ENCODE peak calls at places on chromosomes 6 and 20, in nine cellular contexts. G is aorta; Q is upper lobe of left lung; T is A549; Z is CD8-positive, alpha-beta T cell; J is cardiac muscle cell; H is tibial nerve; D is OCI-LY7; A is endothelial cell of umbilical vein. V is an unnamed sample.

GRCh38 chr20:62696431-62696957 is 12.1 kb upstream of the NTSR1 start:
- DNase-seq in D (no peak), G (no peak), A (no peak), Z (no peak), T (no peak), H (no peak), Q (no peak), J (no peak), V (no peak)

GRCh38 chr6:16163535-16164300 is 34.8 kb downstream of the MYLIP start:
- DNase-seq in H (no peak), G (no peak), Q (no peak), J (no peak), T (no peak), D (no peak), A (peak; percentile 41), Z (no peak), V (no peak)

GRCh38 chr6:149482542-149483261 is 2.1 kb downstream of the ZC3H12D start:
- DNase-seq in J (no peak), G (no peak), H (no peak), Q (no peak), Z (no peak), T (no peak), A (no peak), D (peak; percentile 69), V (no peak)

GRCh38 chr6:112183271-112183671 is 71.1 kb downstream of the LAMA4 start:
- DNase-seq in A (peak; percentile 80), G (no peak), Q (no peak), J (no peak), T (no peak), D (no peak), H (no peak), Z (no peak), V (no peak)

GRCh38 chr6:42101186-42101657 is 41.2 kb downstream of the C6orf132 start:
- DNase-seq in H (no peak), G (no peak), Q (peak; percentile 64), Z (no peak), T (no peak), A (no peak), J (no peak), D (no peak), V (no peak)

GRCh38 chr20:41138527-41139226 is 1.3 kb downstream of the PLCG1 start:
- DNase-seq in D (peak; percentile 30), A (peak; percentile 52), Z (no peak), G (no peak), T (no peak), J (peak; percentile 31), H (no peak), Q (no peak), V (no peak)

GRCh38 chr6:164741938-164742451 is 567.4 kb downstream of the C6orf118 start:
- DNase-seq in G (no peak), D (no peak), J (no peak), T (no peak), H (no peak), Z (no peak), Q (no peak), A (no peak), V (no peak)

GRCh38 chr6:75230484-75231325 is 12.9 kb downstream of the COX7A2 start:
- DNase-seq in Q (no peak), H (no peak), T (peak; percentile 52), Z (no peak), D (no peak), A (peak; percentile 70), G (no peak), J (peak; percentile 61), V (no peak)

GRCh38 chr6:28443112-28443773 is at the start of gene ZSCAN23:
- DNase-seq in Z (peak; percentile 69), Q (peak; percentile 73), D (no peak), G (peak; percentile 79), T (no peak), H (peak; percentile 14), J (peak; percentile 86), A (peak; percentile 76), V (no peak)

GRCh38 chr6:31179042-31179386 is 8.5 kb upstream of the POU5F1 start:
- DNase-seq in J (no peak), T (no peak), A (no peak), D (no peak), G (no peak), Q (no peak), Z (no peak), H (no peak), V (no peak)

GRCh38 chr6:87667032-87667431 is 35.0 kb downstream of the AKIRIN2 start:
- DNase-seq in T (no peak), G (no peak), Q (no peak), J (no peak), Z (no peak), H (no peak), D (no peak), A (no peak), V (no peak)

GRCh38 chr20:50242863-50243609 is 52.4 kb downstream of the CEBPB start:
- DNase-seq in A (no peak), Z (no peak), D (no peak), T (no peak), H (peak; percentile 44), Q (no peak), G (no peak), J (no peak), V (no peak)

GRCh38 chr20:62216636-62217566 is 3.2 kb downstream of the HRH3 start:
- DNase-seq in H (no peak), A (no peak), D (peak; percentile 67), Q (no peak), Z (no peak), T (no peak), G (no peak), J (no peak), V (no peak)

GRCh38 chr6:34246249-34246562 is 2.6 kb downstream of the SMIM29 start:
- DNase-seq in J (no peak), G (no peak), T (no peak), Z (no peak), A (no peak), Q (no peak), D (no peak), H (no peak), V (no peak)

GRCh38 chr6:97969065-97969464 is 686.0 kb upstream of the MMS22L start:
- DNase-seq in D (no peak), G (no peak), A (no peak), J (no peak), T (no peak), Q (no peak), Z (no peak), H (no peak), V (no peak)

GRCh38 chr6:20440291-20440690 is 38.6 kb downstream of the E2F3 start:
- DNase-seq in H (no peak), J (no peak), A (no peak), T (no peak), Z (no peak), Q (no peak), D (no peak), G (no peak), V (no peak)

GRCh38 chr20:49567421-49568256 is at the start of gene PTGIS:
- DNase-seq in G (peak; percentile 69), Z (no peak), J (peak; percentile 80), T (no peak), Q (no peak), H (no peak), D (no peak), A (no peak), V (peak; percentile 66)

GRCh38 chr20:3121955-3122610 is 37.6 kb upstream of the AVP start:
- DNase-seq in G (no peak), Q (no peak), J (no peak), H (no peak), T (no peak), D (no peak), Z (no peak), A (no peak), V (no peak)

GRCh38 chr20:38112249-38112942 is 52.7 kb downstream of the TGM2 start:
- DNase-seq in D (no peak), A (no peak), T (no peak), J (no peak), G (no peak), Z (no peak), Q (peak; percentile 15), H (no peak), V (no peak)

GRCh38 chr20:38109025-38109541 is 56.0 kb downstream of the TGM2 start:
- DNase-seq in H (no peak), D (no peak), G (no peak), A (no peak), J (no peak), T (no peak), Z (no peak), Q (no peak), V (no peak)

GRCh38 chr20:38109657-38110524 is 55.2 kb downstream of the TGM2 start:
- DNase-seq in A (peak; percentile 84), G (peak; percentile 91), Z (no peak), T (peak; percentile 92), Q (peak; percentile 52), H (no peak), J (peak; percentile 85), D (no peak), V (no peak)

GRCh38 chr20:38111366-38112232 is 53.5 kb downstream of the TGM2 start:
- DNase-seq in T (no peak), Q (no peak), A (no peak), Z (no peak), D (no peak), G (no peak), H (no peak), J (no peak), V (no peak)

GRCh38 chr20:38110525-38111178 is 54.4 kb downstream of the TGM2 start:
- DNase-seq in Q (no peak), J (no peak), G (no peak), D (no peak), Z (no peak), H (no peak), A (no peak), T (no peak), V (no peak)
- H3K4me1 ChIP-seq in Q (peaks cover 45% of the 10 kb centered on the region), J (peaks cover 42% of the 10 kb centered on the region), G (peaks cover 3% of the 10 kb centered on the region), D (no peaks in the 10 kb centered on the region), Z (no peaks in the 10 kb centered on the region), H (peaks cover 20% of the 10 kb centered on the region), A (peaks cover 44% of the 10 kb centered on the region), T (peaks cover 57% of the 10 kb centered on the region), V (peaks cover 16% of the 10 kb centered on the region)

GRCh38 chr6:134094436-134094835 is 42.0 kb upstream of the SLC2A12 start:
- DNase-seq in Q (no peak), G (no peak), J (no peak), Z (no peak), T (no peak), H (no peak), A (no peak), D (no peak), V (no peak)
- H3K27ac ChIP-seq in Q (no peak overlapping the region), G (no peak overlapping the region), J (no peak overlapping the region), Z (no peak overlapping the region), T (no peak overlapping the region), H (no peak overlapping the region), A (no peak overlapping the region), D (no peak overlapping the region), V (no peak overlapping the region)

DNA sequence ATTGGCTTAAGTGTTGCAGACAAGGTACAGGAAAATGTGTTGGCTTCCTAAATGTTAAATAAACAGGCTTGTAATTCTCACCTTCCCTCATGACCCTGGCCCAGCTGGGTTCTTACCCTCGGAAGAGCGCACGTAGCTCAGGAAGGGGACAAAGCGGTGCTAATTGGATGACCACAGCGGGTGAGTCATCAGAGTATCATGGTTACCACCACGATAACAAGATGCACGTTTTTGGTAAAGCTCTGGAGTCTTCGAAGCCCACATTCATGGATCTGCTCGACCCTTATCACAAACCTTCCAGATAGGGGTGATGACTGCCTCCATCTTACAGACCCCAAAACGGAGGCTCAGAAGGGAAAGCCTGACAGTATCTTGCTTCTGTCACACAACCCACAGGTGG is 32.8 kb downstream of the APCDD1L start:
- DNase-seq in J (no peak), Z (no peak), T (no peak), D (no peak), A (no peak), G (no peak), H (no peak), Q (no peak), V (no peak)
- H3K9me3 ChIP-seq in J (no peaks in the 10 kb centered on the region), Z (no peaks in the 10 kb centered on the region), T (peaks cover 59% of the 10 kb centered on the region), D (peaks cover 16% of the 10 kb centered on the region), A (peaks cover 4% of the 10 kb centered on the region), G (peaks cover 1% of the 10 kb centered on the region), H (no peaks in the 10 kb centered on the region), Q (peaks cover 31% of the 10 kb centered on the region), V (peaks cover 22% of the 10 kb centered on the region)

GRCh38 chr6:56714273-56714672 is 71.6 kb upstream of the DST start:
- DNase-seq in D (no peak), T (no peak), Q (no peak), A (no peak), Z (no peak), H (no peak), J (no peak), G (no peak), V (no peak)
- H3K4me1 ChIP-seq in D (no peaks in the 10 kb centered on the region), T (peaks cover 64% of the 10 kb centered on the region), Q (peaks cover 14% of the 10 kb centered on the region), A (peaks cover 49% of the 10 kb centered on the region), Z (no peaks in the 10 kb centered on the region), H (no peaks in the 10 kb centered on the region), J (peaks cover 28% of the 10 kb centered on the region), G (peaks cover 5% of the 10 kb centered on the region), V (peaks cover 11% of the 10 kb centered on the region)